ENCODE peak calls at places on chromosomes 1 and 21, in four cellular contexts. O is GM04503; U is Caki2; Y is effector memory CD8-positive, alpha-beta T cell. S is an unnamed sample.

GRCh38 chr1:157107702-157108101 is 8.1 kb upstream of the ETV3L start:
- DNase-seq in O (no peak), U (no peak), Y (no peak), S (no peak)

GRCh38 chr1:51217101-51217500 is 19.0 kb upstream of the RNF11 start:
- DNase-seq in O (no peak), U (no peak), Y (no peak), S (no peak)

GRCh38 chr1:47533176-47534039 is 95.6 kb downstream of the FOXD2 start:
- DNase-seq in O (peak), U (no peak), Y (no peak), S (no peak)

GRCh38 chr1:67009792-67010191 is 44.2 kb downstream of the SLC35D1 start:
- DNase-seq in O (no peak), U (no peak), Y (no peak), S (no peak)

GRCh38 chr1:100613817-100614559 is 76.0 kb downstream of the GPR88 start:
- DNase-seq in O (no peak), U (no peak), Y (no peak), S (no peak)

GRCh38 chr1:178344513-178345077 is 152.2 kb downstream of the CLEC20A start:
- DNase-seq in O (peak), U (peak), Y (no peak), S (peak)

GRCh38 chr1:243510928-243511327 is 255.1 kb downstream of the SDCCAG8 start:
- DNase-seq in O (no peak), U (no peak), Y (no peak), S (no peak)

GRCh38 chr1:14466006-14466405 is 132.5 kb upstream of the KAZN start:
- DNase-seq in O (no peak), U (no peak), Y (no peak), S (no peak)

GRCh38 chr1:85274969-85275453 is 1.4 kb downstream of the BCL10 start:
- DNase-seq in O (peak), U (peak), Y (no peak), S (no peak)

GRCh38 chr1:152917794-152918193 is 9.4 kb downstream of the IVL start:
- DNase-seq in O (no peak), U (no peak), Y (no peak), S (no peak)

GRCh38 chr1:239550178-239550577 is 163.8 kb downstream of the CHRM3 start:
- DNase-seq in O (no peak), U (no peak), Y (no peak), S (no peak)

GRCh38 chr21:43639470-43640178 is 19.7 kb downstream of the HSF2BP start:
- DNase-seq in O (peak), U (no peak), Y (no peak), S (no peak)

GRCh38 chr21:37435120-37435519 is 68.5 kb downstream of the DYRK1A start:
- DNase-seq in O (peak), U (peak), Y (peak), S (peak)

GRCh38 chr1:209428241-209428921 is 155.1 kb upstream of the CAMK1G start:
- DNase-seq in O (no peak), U (no peak), Y (no peak), S (no peak)

GRCh38 chr1:110783292-110783918 is 89.5 kb upstream of the CD53 start:
- DNase-seq in O (no peak), U (peak), Y (peak), S (peak)

GRCh38 chr1:42747125-42747524 is 7.1 kb upstream of the CLDN19 start:
- DNase-seq in O (no peak), U (no peak), Y (peak), S (no peak)

GRCh38 chr1:184822267-184822666 is 67.6 kb upstream of the EDEM3 start:
- DNase-seq in O (no peak), U (no peak), Y (no peak), S (no peak)

GRCh38 chr1:115877511-115877910 is 36.6 kb upstream of the NHLH2 start:
- DNase-seq in O (no peak), U (no peak), Y (no peak), S (no peak)

GRCh38 chr1:18474559-18474958 is 6.2 kb upstream of the KLHDC7A start:
- DNase-seq in O (no peak), U (no peak), Y (no peak), S (no peak)

GRCh38 chr1:29120955-29121485 is 2.7 kb downstream of the TMEM200B start:
- DNase-seq in O (no peak), U (no peak), Y (peak), S (no peak)

GRCh38 chr1:158045639-158046038 is 52.2 kb downstream of the KIRREL1 start:
- DNase-seq in O (peak), U (peak), Y (no peak), S (no peak)

GRCh38 chr1:182677393-182678098 is 6.8 kb downstream of the RGS8 start:
- DNase-seq in O (no peak), U (no peak), Y (no peak), S (no peak)

GRCh38 chr1:93715529-93716126 is 34.0 kb upstream of the BCAR3 start:
- DNase-seq in O (no peak), U (no peak), Y (no peak), S (no peak)

GRCh38 chr1:212655668-212656440 is 43.8 kb downstream of the BATF3 start:
- DNase-seq in O (no peak), U (peak), Y (no peak), S (peak)

GRCh38 chr1:19852036-19852435 is 30.2 kb upstream of the OTUD3 start:
- DNase-seq in O (no peak), U (no peak), Y (no peak), S (no peak)

GRCh38 chr1:87113313-87113712 is 198.9 kb downstream of the HS2ST1 start:
- DNase-seq in O (peak), U (no peak), Y (no peak), S (no peak)

GRCh38 chr21:39885119-39885848 is 18.0 kb downstream of the PCP4 start:
- DNase-seq in O (no peak), U (no peak), Y (no peak), S (no peak)

GRCh38 chr1:201882665-201883132 is 6.0 kb upstream of the SHISA4 start:
- DNase-seq in O (peak), U (peak), Y (no peak), S (no peak)

GRCh38 chr21:32726742-32727477 is 903 bp downstream of the SYNJ1 start:
- DNase-seq in O (peak), U (no peak), Y (no peak), S (no peak)

GRCh38 chr1:153842006-153842471 is 66.8 kb downstream of the SLC27A3 start:
- DNase-seq in O (peak), U (no peak), Y (no peak), S (no peak)

GRCh38 chr1:234322979-234323378 is 50.3 kb upstream of the COA6 start:
- DNase-seq in O (no peak), U (no peak), Y (no peak), S (no peak)

GRCh38 chr1:24945354-24946326 is 15.6 kb upstream of the RUNX3 start:
- DNase-seq in O (no peak), U (no peak), Y (no peak), S (no peak)

GRCh38 chr1:117606608-117607261 is 887 bp downstream of the TENT5C start:
- DNase-seq in O (no peak), U (peak), Y (peak), S (no peak)

GRCh38 chr1:244863491-244864252 is 671 bp downstream of the HNRNPU start:
- DNase-seq in O (no peak), U (no peak), Y (no peak), S (no peak)

GRCh38 chr1:109241841-109242301 is 7.5 kb upstream of the CELSR2 start:
- DNase-seq in O (no peak), U (no peak), Y (no peak), S (no peak)

GRCh38 chr1:89721351-89721750 is 88.4 kb downstream of the LRRC8C start:
- DNase-seq in O (no peak), U (no peak), Y (peak), S (no peak)

GRCh38 chr1:12184008-12184681 is 17.4 kb downstream of the TNFRSF1B start:
- DNase-seq in O (peak), U (peak), Y (no peak), S (peak)

GRCh38 chr1:27885620-27886352 is 13.4 kb downstream of the THEMIS2 start:
- DNase-seq in O (no peak), U (no peak), Y (no peak), S (no peak)

S was measured in kidney epithelial cell.